ENCODE peak calls at places on chromosomes 16 and 17, in ten cellular contexts. H is activated T-helper 1 cell treated with anti-CD3 and anti-CD28 coated beads, Interleukin-2, amount 50 U/mL, for 16 hours; G is posterior cingulate gyrus; Y is substantia nigra; P is NCI-H1930; A is NCI-H460; K is transverse colon; N is cardiac muscle cell; F is NCI-H1092; Q is AG04450. W is an unnamed sample.

GRCh38 chr17:74474043-74474792 is 7.8 kb downstream of the CD300A start:
- DNase-seq in H (no peak), G (no peak), Y (no peak), P (no peak), A (no peak), K (peak), N (no peak), F (no peak), Q (no peak), W (peak)

GRCh38 chr17:82318169-82318498 is 726 bp upstream of the CD7 start:
- DNase-seq in H (no peak), G (no peak), Y (no peak), P (no peak), A (no peak), K (no peak), N (no peak), F (no peak), Q (no peak), W (no peak)

GRCh38 chr17:78798695-78799559 is 16.9 kb upstream of the CYTH1 start:
- DNase-seq in H (no peak), G (no peak), Y (no peak), P (no peak), A (peak), K (no peak), N (peak), F (no peak), Q (no peak), W (no peak)

GRCh38 chr16:65061935-65062334 is 59.9 kb downstream of the CDH11 start:
- DNase-seq in H (no peak), G (no peak), Y (no peak), P (no peak), A (no peak), K (no peak), N (no peak), F (no peak), Q (no peak), W (no peak)

GRCh38 chr17:54945246-54945645 is 23.2 kb downstream of the COX11 start:
- DNase-seq in H (no peak), G (no peak), Y (no peak), P (no peak), A (no peak), K (no peak), N (no peak), F (no peak), Q (no peak), W (no peak)

GRCh38 chr16:66924527-66925321 is 611 bp downstream of the RRAD start:
- DNase-seq in H (peak), G (no peak), Y (no peak), P (no peak), A (no peak), K (peak), N (no peak), F (no peak), Q (no peak), W (peak)

GRCh38 chr17:72122668-72123495 is 2.1 kb downstream of the SOX9 start:
- DNase-seq in H (no peak), G (peak), Y (peak), P (no peak), A (no peak), K (peak), N (peak), F (no peak), Q (no peak), W (no peak)

GRCh38 chr17:31740611-31741082 is 118.4 kb downstream of the COPRS start:
- DNase-seq in H (no peak), G (no peak), Y (no peak), P (no peak), A (no peak), K (no peak), N (peak), F (no peak), Q (peak), W (no peak)

GRCh38 chr17:37848690-37849616 is 75.3 kb upstream of the TBC1D3K start:
- DNase-seq in H (no peak), G (no peak), Y (no peak), P (no peak), A (peak), K (no peak), N (peak), F (no peak), Q (peak), W (no peak)

GRCh38 chr17:66344473-66344872 is 42.1 kb downstream of the PRKCA start:
- DNase-seq in H (no peak), G (no peak), Y (no peak), P (no peak), A (no peak), K (no peak), N (no peak), F (no peak), Q (no peak), W (no peak)

GRCh38 chr17:72926171-72926570 is 166.3 kb downstream of the SLC39A11 start:
- DNase-seq in H (no peak), G (no peak), Y (no peak), P (no peak), A (no peak), K (no peak), N (no peak), F (no peak), Q (no peak), W (no peak)

GRCh38 chr17:78679495-78680395 is 102.3 kb downstream of the CYTH1 start:
- DNase-seq in H (no peak), G (peak), Y (no peak), P (no peak), A (no peak), K (no peak), N (no peak), F (no peak), Q (no peak), W (no peak)

GRCh38 chr17:1736348-1737281 is 6.1 kb upstream of the SERPINF2 start:
- DNase-seq in H (no peak), G (peak), Y (no peak), P (no peak), A (no peak), K (peak), N (peak), F (no peak), Q (peak), W (no peak)

GRCh38 chr16:59170065-59170712 is 436.1 kb upstream of the GOT2 start:
- DNase-seq in H (no peak), G (no peak), Y (no peak), P (no peak), A (no peak), K (no peak), N (no peak), F (no peak), Q (no peak), W (no peak)

GRCh38 chr17:73043686-73044581 is 48.6 kb downstream of the SLC39A11 start:
- DNase-seq in H (no peak), G (no peak), Y (no peak), P (no peak), A (no peak), K (no peak), N (peak), F (no peak), Q (peak), W (no peak)

GRCh38 chr16:82936941-82937551 is 310.3 kb downstream of the CDH13 start:
- DNase-seq in H (no peak), G (no peak), Y (no peak), P (no peak), A (no peak), K (no peak), N (peak), F (no peak), Q (peak), W (peak)

GRCh38 chr16:88773812-88774291 is 11.2 kb downstream of the PIEZO1 start:
- DNase-seq in H (no peak), G (no peak), Y (no peak), P (no peak), A (no peak), K (peak), N (peak), F (no peak), Q (no peak), W (no peak)

W was measured in natural killer cell.